ENCODE peak calls at places on chromosome 15, in five cellular contexts. N, F, Y, K and H are unnamed samples. For H3K27me3, the result is how much of the 10 kb centered on the place peaks cover.

GRCh38 chr15:49715213-49715612 is 94.4 kb downstream of the DTWD1 start:
- DNase-seq in N (no peak), F (no peak), Y (no peak), K (no peak), H (no peak)

GRCh38 chr15:31488437-31489204 is 162.0 kb downstream of the KLF13 start:
- DNase-seq in N (peak), F (peak), Y (peak), K (no peak), H (peak)

GRCh38 chr15:72118400-72118978 is at the start of gene SENP8:
- DNase-seq in N (no peak), F (no peak), Y (no peak), K (no peak), H (peak)

GRCh38 chr15:98126326-98127090 is 166.0 kb downstream of the ARRDC4 start:
- DNase-seq in N (no peak), F (no peak), Y (peak), K (no peak), H (no peak)

GRCh38 chr15:31551323-31551722 is 224.7 kb downstream of the KLF13 start:
- DNase-seq in N (no peak), F (no peak), Y (peak), K (no peak), H (no peak)

GRCh38 chr15:51438526-51438925 is 97.1 kb downstream of the GLDN start:
- DNase-seq in N (no peak), F (no peak), Y (no peak), K (no peak), H (no peak)

GRCh38 chr15:66565731-66566130 is at the start of gene LCTL:
- DNase-seq in N (no peak), F (no peak), Y (no peak), K (no peak), H (peak)

GRCh38 chr15:92574161-92574560 is 81.4 kb downstream of the FAM174B start:
- DNase-seq in N (no peak), F (no peak), Y (no peak), K (no peak), H (no peak)

GRCh38 chr15:49494842-49495241 is 71.8 kb downstream of the FGF7 start:
- DNase-seq in N (no peak), F (no peak), Y (peak), K (no peak), H (peak)

GRCh38 chr15:31280037-31280830 is 46.4 kb upstream of the KLF13 start:
- DNase-seq in N (no peak), F (peak), Y (peak), K (no peak), H (no peak)

GRCh38 chr15:88878720-88879184 is 16.6 kb downstream of the HAPLN3 start:
- DNase-seq in N (peak), F (peak), Y (peak), K (no peak), H (peak)

GRCh38 chr15:40598672-40599071 is 4.6 kb downstream of the KNL1 start:
- DNase-seq in N (no peak), F (no peak), Y (no peak), K (no peak), H (no peak)

GRCh38 chr15:63288778-63289378 is 11.5 kb downstream of the APH1B start:
- DNase-seq in N (peak), F (no peak), Y (peak), K (no peak), H (peak)

GRCh38 chr15:100721758-100722550 is 119.6 kb downstream of the ASB7 start:
- DNase-seq in N (peak), F (peak), Y (peak), K (peak), H (peak)

GRCh38 chr15:70439880-70440279 is 323.5 kb downstream of the UACA start:
- DNase-seq in N (no peak), F (no peak), Y (no peak), K (no peak), H (no peak)

GRCh38 chr15:70442616-70443321 is 320.6 kb downstream of the UACA start:
- DNase-seq in N (no peak), F (no peak), Y (no peak), K (no peak), H (peak)

GRCh38 chr15:70439304-70439877 is 324.0 kb downstream of the UACA start:
- DNase-seq in N (no peak), F (peak), Y (no peak), K (no peak), H (no peak)

GRCh38 chr15:70440416-70441138 is 322.8 kb downstream of the UACA start:
- DNase-seq in N (no peak), F (peak), Y (no peak), K (no peak), H (no peak)

GRCh38 chr15:70442211-70442610 is 321.1 kb downstream of the UACA start:
- DNase-seq in N (no peak), F (no peak), Y (no peak), K (no peak), H (no peak)
- H3K27me3 ChIP-seq in N (under half), F (under half), Y (under half), K (half or more), H (under half)

GRCh38 chr15:96424674-96425073 is 94.2 kb downstream of the NR2F2 start:
- DNase-seq in N (no peak), F (no peak), Y (no peak), K (no peak), H (no peak)

GRCh38 chr15:96417760-96418130 is 87.2 kb downstream of the NR2F2 start:
- DNase-seq in N (no peak), F (no peak), Y (no peak), K (no peak), H (no peak)

GRCh38 chr15:96421211-96421610 is 90.7 kb downstream of the NR2F2 start:
- DNase-seq in N (no peak), F (no peak), Y (peak), K (no peak), H (peak)

GRCh38 chr15:96418146-96418545 is 87.6 kb downstream of the NR2F2 start:
- DNase-seq in N (no peak), F (no peak), Y (no peak), K (no peak), H (no peak)

DNA sequence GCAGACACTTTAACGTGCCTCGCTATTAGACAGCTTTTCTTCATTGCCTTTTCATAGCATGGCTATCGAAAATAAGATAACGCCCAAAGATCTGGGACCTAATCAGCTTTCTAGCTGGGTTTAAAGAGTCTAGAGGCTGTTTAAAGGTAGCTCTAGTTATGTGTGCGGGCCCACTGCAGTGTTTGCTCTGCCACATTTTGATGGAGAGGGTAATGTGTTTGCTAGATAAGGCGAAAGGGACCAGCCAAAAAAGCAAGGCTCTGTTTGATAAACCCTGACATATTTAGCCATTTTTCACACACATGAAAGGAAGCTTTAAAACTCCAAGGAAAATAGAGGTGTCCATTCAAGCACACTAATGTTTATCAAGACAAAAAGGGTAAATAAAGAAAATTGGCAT is 91.7 kb downstream of the NR2F2 start:
- DNase-seq in N (no peak), F (no peak), Y (no peak), K (no peak), H (no peak)
- H3K27me3 ChIP-seq in N (half or more), F (half or more), Y (under half), K (half or more), H (under half)

GRCh38 chr15:87667643-87668042 is 588.9 kb downstream of the NTRK3 start:
- DNase-seq in N (no peak), F (no peak), Y (no peak), K (no peak), H (no peak)

GRCh38 chr15:87669846-87670245 is 586.7 kb downstream of the NTRK3 start:
- DNase-seq in N (no peak), F (no peak), Y (no peak), K (no peak), H (no peak)

GRCh38 chr15:87672309-87672897 is 584.1 kb downstream of the NTRK3 start:
- DNase-seq in N (peak), F (no peak), Y (peak), K (peak), H (peak)

GRCh38 chr15:87671289-87671688 is 585.2 kb downstream of the NTRK3 start:
- DNase-seq in N (no peak), F (no peak), Y (no peak), K (no peak), H (no peak)
- H3K27me3 ChIP-seq in N (under half), F (under half), Y (under half), K (under half), H (under half)

DNA sequence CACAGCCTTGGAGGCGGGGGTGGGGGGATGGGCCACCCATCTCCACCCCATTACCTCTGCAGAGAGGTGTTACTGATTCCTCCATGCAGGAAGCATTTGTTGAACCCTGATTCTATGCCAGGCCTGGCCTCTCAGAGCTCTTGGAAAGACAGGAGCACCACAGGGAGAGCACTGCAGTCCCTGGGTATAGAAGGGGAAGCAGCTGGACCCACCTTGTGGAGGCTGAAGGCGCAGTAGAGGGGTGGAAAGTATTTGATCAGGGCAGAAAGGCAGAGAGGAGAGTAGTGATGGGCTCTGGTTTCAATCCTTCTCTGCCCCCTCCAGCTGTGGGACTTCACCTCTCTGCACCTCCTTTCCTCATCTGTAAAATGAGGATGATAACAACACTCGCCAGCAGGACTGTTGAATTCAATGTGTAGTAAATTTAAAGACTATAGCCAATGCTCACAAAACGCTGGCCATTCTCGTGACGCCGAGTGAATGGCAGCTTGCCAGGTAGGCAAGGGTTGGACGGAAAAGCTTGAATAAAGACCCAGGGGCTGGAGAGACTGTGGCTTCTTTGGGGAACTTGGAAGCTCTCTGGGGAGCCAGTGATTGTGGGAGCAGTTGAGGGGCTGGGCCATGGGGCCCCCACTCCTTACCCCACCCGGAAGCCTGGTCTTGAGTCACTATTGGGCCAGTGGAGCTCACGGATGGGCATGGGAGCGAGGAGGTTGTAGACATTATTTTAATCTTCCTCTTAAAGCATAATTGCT is 8.0 kb upstream of the CCDC33 start:
- DNase-seq in N (no peak), F (no peak), Y (no peak), K (no peak), H (no peak)
- H3K27me3 ChIP-seq in N (under half), F (under half), Y (under half), K (under half), H (under half)